ENCODE peak calls at places on chromosomes 16 and 17, in five cellular contexts. One of them, this sample, is unnamed.

GRCh38 chr17:74210191-74211140 is 2.9 kb upstream of the TTYH2 start:
- DNase-seq in neural progenitor cell: peak; percentile 67
- DNase-seq in PC-3: peak; percentile 80
- DNase-seq in GM23338: peak; percentile 70
- DNase-seq in SK-N-SH: peak; percentile 94
- DNase-seq in this sample: peak; percentile 45

GRCh38 chr16:88864521-88864920 is 1.9 kb downstream of the PABPN1L start:
- DNase-seq in neural progenitor cell: no peak
- DNase-seq in PC-3: no peak
- DNase-seq in GM23338: no peak
- DNase-seq in SK-N-SH: no peak
- DNase-seq in this sample: no peak

GRCh38 chr17:1422907-1423306 is 22.9 kb upstream of the YWHAE start:
- DNase-seq in neural progenitor cell: no peak
- DNase-seq in PC-3: peak; percentile 89
- DNase-seq in GM23338: no peak
- DNase-seq in SK-N-SH: no peak
- DNase-seq in this sample: no peak

GRCh38 chr16:21156767-21157467 is 1.6 kb upstream of the LDAF1 start:
- DNase-seq in neural progenitor cell: peak; percentile 75
- DNase-seq in PC-3: peak; percentile 77
- DNase-seq in GM23338: peak; percentile 86
- DNase-seq in SK-N-SH: peak; percentile 85
- DNase-seq in this sample: peak; percentile 21

GRCh38 chr16:50763211-50763610 is 21.3 kb downstream of the CYLD start:
- DNase-seq in neural progenitor cell: no peak
- DNase-seq in PC-3: no peak
- DNase-seq in GM23338: no peak
- DNase-seq in SK-N-SH: no peak
- DNase-seq in this sample: no peak

GRCh38 chr16:87501117-87501516 is 8.3 kb upstream of the ZCCHC14 start:
- DNase-seq in neural progenitor cell: no peak
- DNase-seq in PC-3: no peak
- DNase-seq in GM23338: no peak
- DNase-seq in SK-N-SH: no peak
- DNase-seq in this sample: no peak

GRCh38 chr16:23788653-23789052 is 33.8 kb downstream of the CHP2 start:
- DNase-seq in neural progenitor cell: no peak
- DNase-seq in PC-3: no peak
- DNase-seq in GM23338: no peak
- DNase-seq in SK-N-SH: no peak
- DNase-seq in this sample: no peak

GRCh38 chr17:39624313-39624712 is 2.4 kb upstream of the PPP1R1B start:
- DNase-seq in neural progenitor cell: no peak
- DNase-seq in PC-3: no peak
- DNase-seq in GM23338: no peak
- DNase-seq in SK-N-SH: no peak
- DNase-seq in this sample: no peak

GRCh38 chr16:13453938-13454553 is 465.9 kb upstream of the ERCC4 start:
- DNase-seq in neural progenitor cell: peak; percentile 60
- DNase-seq in PC-3: peak; percentile 31
- DNase-seq in GM23338: peak; percentile 82
- DNase-seq in SK-N-SH: peak; percentile 33
- DNase-seq in this sample: peak; percentile 19

GRCh38 chr17:82592289-82592683 is 56.0 kb downstream of the WDR45B start:
- DNase-seq in neural progenitor cell: no peak
- DNase-seq in PC-3: no peak
- DNase-seq in GM23338: no peak
- DNase-seq in SK-N-SH: peak; percentile 38
- DNase-seq in this sample: no peak

DNA sequence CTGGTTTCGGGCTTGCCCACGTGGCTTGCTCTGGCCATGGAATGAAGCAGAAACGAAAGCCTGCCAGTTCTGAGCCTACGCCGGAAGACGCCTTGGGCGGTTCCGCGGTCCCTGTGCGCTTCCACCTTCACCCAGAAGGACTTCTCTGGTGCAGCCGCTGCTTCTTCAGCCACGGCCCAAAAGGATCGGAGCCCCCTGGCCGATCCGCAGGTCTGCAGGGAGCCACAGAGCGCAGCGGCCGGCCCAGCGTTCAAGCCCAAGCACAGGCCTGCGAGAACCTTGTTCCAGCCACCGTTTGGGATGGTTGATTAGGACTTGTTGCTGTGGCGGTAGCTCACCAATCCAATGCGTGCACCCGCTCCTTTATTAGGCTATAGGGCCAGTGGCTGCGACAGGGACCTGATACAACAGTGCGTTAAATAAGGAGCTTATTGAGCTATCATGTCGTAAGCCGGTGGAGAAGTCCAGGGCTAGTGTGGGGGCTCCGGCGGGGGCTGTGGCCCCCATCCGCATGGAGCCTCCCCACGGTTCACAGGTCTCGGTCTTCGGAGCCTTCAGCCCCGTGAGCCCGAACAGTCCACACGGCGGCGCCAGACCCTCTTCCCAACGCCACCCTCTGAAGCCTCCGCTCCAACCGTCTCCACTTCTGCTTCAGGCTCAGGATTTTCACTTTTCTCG is 10.2 kb upstream of the MPP2 start:
- DNase-seq in neural progenitor cell: peak; percentile 66
- DNase-seq in PC-3: no peak
- DNase-seq in GM23338: peak; percentile 82
- DNase-seq in SK-N-SH: no peak
- DNase-seq in this sample: peak; percentile 80
- TF ChIP-seq CTCF in neural progenitor cell: peak; percentile 63
- TF ChIP-seq CTCF in PC-3: no peak
- TF ChIP-seq CTCF in GM23338: peak; percentile 79
- TF ChIP-seq CTCF in SK-N-SH: no peak
- TF ChIP-seq CTCF in this sample: peak; percentile 58

DNA sequence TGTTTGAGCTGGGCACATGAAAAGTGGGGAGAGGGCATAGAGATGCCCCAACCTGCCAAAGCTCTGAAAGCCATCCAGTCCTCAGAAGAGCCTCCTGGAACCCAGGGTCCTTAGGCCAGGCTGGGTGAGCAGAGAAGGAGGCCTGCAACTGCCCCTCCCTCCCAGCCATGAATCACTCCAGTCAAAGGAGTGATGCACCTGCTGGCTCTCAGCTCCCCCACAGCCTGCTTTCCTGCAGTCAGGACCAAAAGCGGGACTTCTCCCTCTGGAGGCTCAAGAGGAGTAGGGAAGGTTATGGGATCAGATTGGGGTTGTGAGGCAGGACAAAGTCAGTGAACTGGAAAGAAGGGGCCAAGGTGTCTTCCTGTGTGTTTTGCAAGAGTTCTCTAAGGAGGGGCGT is 145.6 kb downstream of the TMEM132E start:
- DNase-seq in neural progenitor cell: no peak
- DNase-seq in PC-3: no peak
- DNase-seq in GM23338: no peak
- DNase-seq in SK-N-SH: no peak
- DNase-seq in this sample: no peak
- TF ChIP-seq EZH2phosphoT487 in neural progenitor cell: no peak
- TF ChIP-seq EZH2phosphoT487 in PC-3: no peak
- TF ChIP-seq EZH2phosphoT487 in GM23338: no peak
- TF ChIP-seq EZH2phosphoT487 in SK-N-SH: no peak
- TF ChIP-seq EZH2phosphoT487 in this sample: no peak

GRCh38 chr17:14784997-14785696 is 480.0 kb downstream of the PMP22 start:
- DNase-seq in neural progenitor cell: no peak
- DNase-seq in PC-3: peak; percentile 48
- DNase-seq in GM23338: peak; percentile 13
- DNase-seq in SK-N-SH: no peak
- DNase-seq in this sample: peak; percentile 15

GRCh38 chr17:14779236-14779635 is 478.4 kb downstream of the HS3ST3B1 start:
- DNase-seq in neural progenitor cell: no peak
- DNase-seq in PC-3: peak; percentile 65
- DNase-seq in GM23338: peak; percentile 11
- DNase-seq in SK-N-SH: no peak
- DNase-seq in this sample: no peak

GRCh38 chr17:14780116-14780515 is 479.2 kb downstream of the HS3ST3B1 start:
- DNase-seq in neural progenitor cell: peak; percentile 85
- DNase-seq in PC-3: no peak
- DNase-seq in GM23338: peak; percentile 17
- DNase-seq in SK-N-SH: no peak
- DNase-seq in this sample: no peak

GRCh38 chr17:14776791-14777190 is 475.9 kb downstream of the HS3ST3B1 start:
- DNase-seq in neural progenitor cell: no peak
- DNase-seq in PC-3: peak; percentile 32
- DNase-seq in GM23338: no peak
- DNase-seq in SK-N-SH: no peak
- DNase-seq in this sample: no peak

GRCh38 chr17:14781123-14781522 is 480.2 kb downstream of the HS3ST3B1 start:
- DNase-seq in neural progenitor cell: no peak
- DNase-seq in PC-3: no peak
- DNase-seq in GM23338: no peak
- DNase-seq in SK-N-SH: no peak
- DNase-seq in this sample: no peak
- H3F3A ChIP-seq in neural progenitor cell: peaks cover 23% of the 10 kb centered on the region
- H3F3A ChIP-seq in PC-3: no peaks in the 10 kb centered on the region
- H3F3A ChIP-seq in GM23338: no peaks in the 10 kb centered on the region
- H3F3A ChIP-seq in SK-N-SH: no peaks in the 10 kb centered on the region
- H3F3A ChIP-seq in this sample: no peaks in the 10 kb centered on the region

GRCh38 chr16:81823111-81823510 is 44.0 kb downstream of the PLCG2 start:
- DNase-seq in neural progenitor cell: no peak
- DNase-seq in PC-3: no peak
- DNase-seq in GM23338: no peak
- DNase-seq in SK-N-SH: no peak
- DNase-seq in this sample: peak; percentile 63
- TF ChIP-seq CTCF in neural progenitor cell: no peak
- TF ChIP-seq CTCF in PC-3: no peak
- TF ChIP-seq CTCF in GM23338: no peak
- TF ChIP-seq CTCF in SK-N-SH: no peak
- TF ChIP-seq CTCF in this sample: no peak

GRCh38 chr17:11952610-11953009 is 44.7 kb downstream of the ZNF18 start:
- DNase-seq in neural progenitor cell: no peak
- DNase-seq in PC-3: no peak
- DNase-seq in GM23338: no peak
- DNase-seq in SK-N-SH: no peak
- DNase-seq in this sample: no peak

GRCh38 chr17:11943759-11944347 is 53.4 kb downstream of the ZNF18 start:
- DNase-seq in neural progenitor cell: no peak
- DNase-seq in PC-3: no peak
- DNase-seq in GM23338: no peak
- DNase-seq in SK-N-SH: no peak
- DNase-seq in this sample: no peak

GRCh38 chr17:11950771-11951519 is 46.3 kb downstream of the ZNF18 start:
- DNase-seq in neural progenitor cell: no peak
- DNase-seq in PC-3: peak; percentile 77
- DNase-seq in GM23338: no peak
- DNase-seq in SK-N-SH: no peak
- DNase-seq in this sample: no peak

GRCh38 chr17:11944587-11944986 is 52.7 kb downstream of the ZNF18 start:
- DNase-seq in neural progenitor cell: no peak
- DNase-seq in PC-3: peak; percentile 81
- DNase-seq in GM23338: no peak
- DNase-seq in SK-N-SH: no peak
- DNase-seq in this sample: no peak

GRCh38 chr17:11948791-11949190 is 48.5 kb downstream of the ZNF18 start:
- DNase-seq in neural progenitor cell: no peak
- DNase-seq in PC-3: peak; percentile 94
- DNase-seq in GM23338: no peak
- DNase-seq in SK-N-SH: no peak
- DNase-seq in this sample: no peak
- TF ChIP-seq EZH2phosphoT487 in neural progenitor cell: no peak
- TF ChIP-seq EZH2phosphoT487 in PC-3: no peak
- TF ChIP-seq EZH2phosphoT487 in GM23338: no peak
- TF ChIP-seq EZH2phosphoT487 in SK-N-SH: no peak
- TF ChIP-seq EZH2phosphoT487 in this sample: no peak

DNA sequence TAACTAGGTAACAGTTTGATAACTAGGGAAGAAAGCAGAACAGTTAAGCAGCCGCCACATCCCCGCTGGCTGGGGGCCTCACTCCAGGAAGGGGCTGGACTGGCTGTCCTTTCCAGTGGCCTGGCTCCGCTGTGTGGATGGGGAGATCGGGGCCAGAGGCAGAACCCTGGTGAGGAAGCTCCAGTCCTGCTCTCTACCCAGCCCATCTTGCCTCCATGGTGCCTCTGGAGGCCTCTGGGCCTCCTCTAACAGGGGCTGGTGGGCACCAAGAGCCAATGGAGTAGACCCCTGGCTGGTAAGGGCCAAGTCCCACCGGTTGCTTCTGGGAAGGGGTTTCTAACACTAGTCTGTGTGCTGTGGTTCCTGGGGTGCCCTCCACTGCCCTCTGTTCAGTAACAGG is 8.1 kb downstream of the CNP start:
- DNase-seq in neural progenitor cell: no peak
- DNase-seq in PC-3: no peak
- DNase-seq in GM23338: no peak
- DNase-seq in SK-N-SH: no peak
- DNase-seq in this sample: no peak
- H3F3A ChIP-seq in neural progenitor cell: peaks cover 12% of the 10 kb centered on the region
- H3F3A ChIP-seq in PC-3: no peaks in the 10 kb centered on the region
- H3F3A ChIP-seq in GM23338: peaks cover 18% of the 10 kb centered on the region
- H3F3A ChIP-seq in SK-N-SH: peaks cover 10% of the 10 kb centered on the region
- H3F3A ChIP-seq in this sample: peaks cover 24% of the 10 kb centered on the region

GRCh38 chr17:16467886-16468285 is 24.1 kb downstream of the LRRC75A start:
- DNase-seq in neural progenitor cell: no peak
- DNase-seq in PC-3: no peak
- DNase-seq in GM23338: no peak
- DNase-seq in SK-N-SH: no peak
- DNase-seq in this sample: no peak

GRCh38 chr17:16473286-16474011 is 18.5 kb downstream of the LRRC75A start:
- DNase-seq in neural progenitor cell: no peak
- DNase-seq in PC-3: no peak
- DNase-seq in GM23338: no peak
- DNase-seq in SK-N-SH: no peak
- DNase-seq in this sample: no peak

GRCh38 chr17:16472539-16472938 is 19.5 kb downstream of the LRRC75A start:
- DNase-seq in neural progenitor cell: no peak
- DNase-seq in PC-3: no peak
- DNase-seq in GM23338: no peak
- DNase-seq in SK-N-SH: no peak
- DNase-seq in this sample: no peak

GRCh38 chr17:16468428-16468992 is 23.5 kb downstream of the LRRC75A start:
- DNase-seq in neural progenitor cell: no peak
- DNase-seq in PC-3: no peak
- DNase-seq in GM23338: no peak
- DNase-seq in SK-N-SH: no peak
- DNase-seq in this sample: no peak

GRCh38 chr17:16470302-16470701 is 21.7 kb downstream of the LRRC75A start:
- DNase-seq in neural progenitor cell: no peak
- DNase-seq in PC-3: no peak
- DNase-seq in GM23338: no peak
- DNase-seq in SK-N-SH: peak; percentile 62
- DNase-seq in this sample: no peak
- TF ChIP-seq CTCF in neural progenitor cell: no peak
- TF ChIP-seq CTCF in PC-3: no peak
- TF ChIP-seq CTCF in GM23338: no peak
- TF ChIP-seq CTCF in SK-N-SH: no peak
- TF ChIP-seq CTCF in this sample: no peak

This sample was measured in MM.1S.